ENCODE peak calls at places on chromosomes 11 and 22, in four cellular contexts. F, L, B and N are unnamed samples.
A peak's percentile ranks its signal among the peaks of the same experiment; 100 is the strongest.

GRCh38 chr11:3849297-3849874 is 6.1 kb upstream of the STIM1 start:
- DNase-seq in F (peak; percentile 37), L (no peak), B (no peak), N (no peak)

GRCh38 chr22:37401861-37402506 is 25.3 kb downstream of the ELFN2 start:
- DNase-seq in F (no peak), L (no peak), B (no peak), N (no peak)

GRCh38 chr22:17143826-17144225 is 15.3 kb downstream of the HDHD5 start:
- DNase-seq in F (no peak), L (no peak), B (no peak), N (no peak)

GRCh38 chr11:117232911-117233409 is 489 bp downstream of the RNF214 start:
- DNase-seq in F (peak; percentile 67), L (no peak), B (no peak), N (no peak)

GRCh38 chr11:5304046-5304445 is 2.3 kb upstream of the OR51B4 start:
- DNase-seq in F (no peak), L (no peak), B (no peak), N (no peak)

GRCh38 chr11:123475478-123475877 is 45.4 kb downstream of the GRAMD1B start:
- DNase-seq in F (no peak), L (no peak), B (no peak), N (no peak)

GRCh38 chr11:45741582-45741981 is 63.4 kb upstream of the SLC35C1 start:
- DNase-seq in F (no peak), L (no peak), B (no peak), N (no peak)

GRCh38 chr11:36056160-36056751 is 112.4 kb downstream of the LDLRAD3 start:
- DNase-seq in F (peak; percentile 29), L (no peak), B (no peak), N (no peak)

GRCh38 chr11:61083601-61084147 is 18.6 kb upstream of the CD5 start:
- DNase-seq in F (peak; percentile 61), L (no peak), B (no peak), N (no peak)

GRCh38 chr22:17119481-17120202 is 1.5 kb downstream of the TMEM121B start:
- DNase-seq in F (no peak), L (peak; percentile 44), B (no peak), N (no peak)

GRCh38 chr11:44575288-44575672 is 9.8 kb downstream of the CD82 start:
- DNase-seq in F (no peak), L (no peak), B (no peak), N (no peak)

GRCh38 chr22:50114221-50114981 is 24.6 kb downstream of the MOV10L1 start:
- DNase-seq in F (no peak), L (no peak), B (no peak), N (no peak)

DNA sequence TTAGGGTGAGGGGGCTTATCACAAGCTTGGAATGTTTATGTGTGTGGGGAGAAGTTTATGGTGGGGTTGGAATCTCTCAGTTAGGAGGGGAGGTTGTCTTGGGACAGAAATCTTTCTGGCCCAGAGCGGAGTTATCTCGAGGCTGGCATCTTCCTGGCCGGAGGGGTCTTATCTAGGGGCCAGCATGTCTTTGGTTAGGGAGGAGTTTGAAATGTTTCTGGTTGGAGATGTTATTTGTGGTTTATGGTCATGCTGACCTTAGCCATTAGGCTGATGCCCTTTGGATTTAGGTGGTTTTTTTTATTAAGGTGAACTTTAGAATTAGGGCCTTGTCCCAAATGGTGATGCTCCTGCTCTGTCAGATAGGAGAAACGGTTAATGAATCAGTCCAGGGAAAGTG is 7.9 kb upstream of the RBMXL2 start:
- DNase-seq in F (no peak), L (no peak), B (no peak), N (no peak)
- TF ChIP-seq CTCF in F (no peak), L (no peak), B (no peak), N (no peak)

GRCh38 chr22:29617922-29618629 is 14.6 kb downstream of the NF2 start:
- DNase-seq in F (peak; percentile 39), L (no peak), B (no peak), N (no peak)
- TF ChIP-seq CTCF in F (no peak), L (no peak), B (no peak), N (no peak)

GRCh38 chr11:64661622-64662021 is 61.4 kb downstream of the NRXN2 start:
- DNase-seq in F (no peak), L (no peak), B (no peak), N (no peak)
- TF ChIP-seq CTCF in F (no peak), L (no peak), B (no peak), N (no peak)

DNA sequence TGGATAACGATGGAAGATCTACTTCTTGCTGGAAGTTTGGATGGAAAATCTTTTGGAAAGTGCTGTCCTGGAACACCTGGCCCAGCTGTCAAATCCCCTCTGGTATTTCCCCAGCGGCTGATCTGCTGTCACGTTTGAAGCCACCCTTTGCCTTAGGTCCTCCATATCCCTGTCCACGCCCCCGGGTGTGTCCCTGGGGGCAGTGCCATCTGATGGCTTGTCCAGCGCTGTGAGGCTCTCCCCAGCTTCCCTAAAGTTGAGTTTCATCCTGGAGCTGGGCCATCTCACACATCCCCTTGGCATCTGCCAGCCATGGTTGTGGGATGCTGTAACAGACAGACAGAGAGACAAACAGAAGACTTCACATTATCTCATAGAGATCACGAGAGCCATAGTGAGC is 3.1 kb upstream of the IGLL1 start:
- DNase-seq in F (no peak), L (no peak), B (no peak), N (no peak)
- TF ChIP-seq CTCF in F (no peak), L (no peak), B (no peak), N (no peak)

GRCh38 chr11:55942785-55943392 is 6.7 kb upstream of the OR5I1 start:
- DNase-seq in F (peak; percentile 7), L (no peak), B (no peak), N (no peak)
- TF ChIP-seq CTCF in F (peak; percentile 49), L (no peak), B (no peak), N (peak; percentile 83)